ENCODE peak calls at places on chromosomes 11 and 22, in six cellular contexts. Y is HCT116, S is GM12878, R is K562, W is HepG2, E is H1. L is an unnamed sample.

GRCh38 chr22:40257979-40258378 is 80.3 kb downstream of the TNRC6B start:
- DNase-seq in R (no peak), Y (no peak), W (no peak), S (no peak), E (no peak), L (no peak)

GRCh38 chr11:62054484-62055121 is 69.2 kb upstream of the INCENP start:
- DNase-seq in W (peak), Y (peak), S (no peak), R (peak), E (no peak), L (peak)

GRCh38 chr22:38075961-38076360 is 8.0 kb downstream of the SLC16A8 start:
- DNase-seq in S (no peak), W (no peak), E (no peak), Y (no peak), R (no peak), L (no peak)

GRCh38 chr11:94332814-94333213 is 28.4 kb downstream of the IZUMO1R start:
- DNase-seq in E (no peak), R (no peak), W (no peak), Y (no peak), S (no peak), L (no peak)

GRCh38 chr22:28710112-28710888 is 30.7 kb upstream of the TTC28 start:
- DNase-seq in R (no peak), Y (no peak), E (no peak), W (peak), S (no peak), L (no peak)

GRCh38 chr22:27687984-27688545 is 113.5 kb downstream of the MN1 start:
- DNase-seq in Y (no peak), W (peak), R (no peak), S (no peak), E (no peak), L (no peak)

GRCh38 chr11:72244317-72245231 is 598 bp upstream of the PHOX2A start:
- DNase-seq in S (no peak), R (no peak), Y (no peak), W (no peak), E (no peak), L (no peak)

GRCh38 chr11:3044915-3045314 is 12.3 kb downstream of the CARS1 start:
- DNase-seq in E (no peak), S (no peak), Y (no peak), W (no peak), R (no peak), L (no peak)

GRCh38 chr11:92224394-92225205 is at the start of gene FAT3:
- DNase-seq in Y (no peak), S (no peak), E (no peak), W (no peak), R (no peak), L (no peak)

GRCh38 chr11:106468531-106468930 is 391.1 kb downstream of the AASDHPPT start:
- DNase-seq in Y (no peak), R (no peak), W (no peak), S (no peak), E (no peak), L (no peak)

GRCh38 chr22:20035375-20036084 is 14.6 kb downstream of the TANGO2 start:
- DNase-seq in E (no peak), W (no peak), S (no peak), Y (no peak), R (peak), L (no peak)

GRCh38 chr11:13368041-13368446 is 90.5 kb downstream of the BMAL1 start:
- DNase-seq in W (peak), S (no peak), Y (no peak), E (no peak), R (no peak), L (no peak)

GRCh38 chr22:36236338-36237319 is 2.7 kb downstream of the APOL2 start:
- DNase-seq in R (no peak), W (no peak), E (no peak), S (no peak), Y (no peak), L (no peak)

GRCh38 chr22:36237462-36238347 is 1.6 kb downstream of the APOL2 start:
- DNase-seq in Y (no peak), E (no peak), S (no peak), W (no peak), R (no peak), L (no peak)

GRCh38 chr22:36239401-36240171 is at the start of gene APOL2:
- DNase-seq in Y (peak), R (peak), E (peak), W (peak), S (peak), L (peak)

GRCh38 chr22:36239150-36239400 is 252 bp downstream of the APOL2 start:
- DNase-seq in W (no peak), R (no peak), E (no peak), Y (no peak), S (no peak), L (no peak)

DNA sequence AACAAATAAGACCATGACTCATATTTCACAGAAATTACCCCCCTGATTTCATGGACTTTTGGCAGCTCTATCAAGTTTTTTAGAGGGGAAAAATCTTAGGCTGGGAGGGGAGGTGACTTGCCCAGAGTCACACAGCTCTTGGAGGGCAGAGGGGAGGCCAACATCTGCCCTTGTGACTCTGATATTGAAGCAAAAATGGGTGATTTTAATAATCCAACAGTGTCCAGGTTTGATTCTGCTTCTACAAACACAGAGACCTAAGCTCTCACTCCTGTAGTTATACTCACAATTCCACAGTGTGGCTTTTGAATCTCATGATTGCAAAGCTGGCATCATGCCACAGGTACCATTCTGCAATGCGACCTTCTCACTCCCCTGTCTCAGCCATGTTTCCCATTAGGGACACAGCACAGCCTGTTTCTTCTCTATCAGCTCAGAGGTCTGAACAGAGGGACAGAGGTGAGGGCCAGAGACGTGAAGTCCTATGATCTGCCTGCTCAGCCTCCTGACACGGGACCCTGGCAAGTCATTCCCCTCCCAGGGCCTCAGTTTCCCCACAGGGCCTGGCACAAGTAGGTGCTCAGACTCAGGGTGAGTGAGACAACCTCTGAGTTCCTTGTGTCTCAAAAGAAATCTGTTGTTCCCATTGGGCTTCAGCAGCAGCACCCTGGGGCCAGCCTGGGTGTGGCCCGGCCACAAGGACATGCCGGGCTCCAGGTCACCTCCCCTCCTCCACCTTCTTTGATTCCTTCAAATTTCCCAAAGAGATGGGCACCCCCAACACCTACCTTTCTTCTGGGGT is 778 bp downstream of the APOL2 start:
- DNase-seq in R (peak), W (no peak), Y (no peak), E (no peak), S (no peak), L (no peak)
- TF ChIP-seq ZNF274 in R (no peak), W (no peak), Y (no peak), E (no peak), S (no peak), L (no peak)

GRCh38 chr22:21939392-21940319 is 13.0 kb downstream of the PPM1F start:
- DNase-seq in S (no peak), R (no peak), Y (no peak), W (no peak), E (no peak), L (no peak)
- H3K4me3 ChIP-seq in S (no peak), R (no peak), Y (no peak), W (no peak), E (no peak), L (no peak)

DNA sequence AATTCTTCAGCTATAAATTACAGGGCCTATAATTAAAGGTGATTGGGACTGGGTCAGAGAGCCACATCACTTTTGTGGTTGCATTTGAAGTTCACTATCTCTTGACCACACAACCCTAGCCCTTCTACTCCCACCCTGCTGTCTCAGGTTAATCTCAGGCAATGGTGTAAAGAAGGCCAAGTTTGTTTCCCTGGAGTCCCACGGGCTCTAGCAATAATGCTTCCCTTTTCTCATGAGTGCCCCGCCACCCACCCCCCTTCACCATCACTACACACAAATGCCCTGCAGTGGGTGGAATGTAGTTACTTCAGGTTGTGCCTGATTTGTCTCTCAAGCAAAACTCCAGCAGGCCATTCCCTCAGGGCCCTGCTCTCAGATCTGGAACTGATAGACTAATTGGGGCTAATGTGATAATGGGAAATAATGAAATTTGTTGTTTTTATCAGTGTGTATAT is 1.8 kb upstream of the EHF start:
- DNase-seq in Y (no peak), S (no peak), R (peak), E (no peak), W (no peak), L (no peak)
- TF ChIP-seq YY1 in Y (no peak), S (no peak), R (no peak), E (no peak), W (no peak), L (no peak)

GRCh38 chr11:24574461-24574860 is 77.6 kb downstream of the LUZP2 start:
- DNase-seq in W (no peak), S (no peak), Y (no peak), E (no peak), R (no peak), L (no peak)
- TF ChIP-seq ZNF274 in W (no peak), S (no peak), Y (no peak), E (no peak), R (no peak), L (no peak)

GRCh38 chr11:64724863-64725535 is 2.0 kb upstream of the NRXN2 start:
- DNase-seq in R (no peak), W (peak), E (no peak), S (no peak), Y (no peak), L (no peak)

GRCh38 chr11:64722141-64723050 is 601 bp downstream of the NRXN2 start:
- DNase-seq in E (no peak), W (no peak), R (no peak), S (no peak), Y (no peak), L (no peak)

GRCh38 chr11:64725601-64726139 is 2.7 kb upstream of the NRXN2 start:
- DNase-seq in Y (no peak), R (no peak), W (no peak), E (no peak), S (no peak), L (no peak)

GRCh38 chr11:64723117-64723906 is at the start of gene NRXN2:
- DNase-seq in W (peak), E (no peak), R (peak), Y (peak), S (peak), L (peak)

DNA sequence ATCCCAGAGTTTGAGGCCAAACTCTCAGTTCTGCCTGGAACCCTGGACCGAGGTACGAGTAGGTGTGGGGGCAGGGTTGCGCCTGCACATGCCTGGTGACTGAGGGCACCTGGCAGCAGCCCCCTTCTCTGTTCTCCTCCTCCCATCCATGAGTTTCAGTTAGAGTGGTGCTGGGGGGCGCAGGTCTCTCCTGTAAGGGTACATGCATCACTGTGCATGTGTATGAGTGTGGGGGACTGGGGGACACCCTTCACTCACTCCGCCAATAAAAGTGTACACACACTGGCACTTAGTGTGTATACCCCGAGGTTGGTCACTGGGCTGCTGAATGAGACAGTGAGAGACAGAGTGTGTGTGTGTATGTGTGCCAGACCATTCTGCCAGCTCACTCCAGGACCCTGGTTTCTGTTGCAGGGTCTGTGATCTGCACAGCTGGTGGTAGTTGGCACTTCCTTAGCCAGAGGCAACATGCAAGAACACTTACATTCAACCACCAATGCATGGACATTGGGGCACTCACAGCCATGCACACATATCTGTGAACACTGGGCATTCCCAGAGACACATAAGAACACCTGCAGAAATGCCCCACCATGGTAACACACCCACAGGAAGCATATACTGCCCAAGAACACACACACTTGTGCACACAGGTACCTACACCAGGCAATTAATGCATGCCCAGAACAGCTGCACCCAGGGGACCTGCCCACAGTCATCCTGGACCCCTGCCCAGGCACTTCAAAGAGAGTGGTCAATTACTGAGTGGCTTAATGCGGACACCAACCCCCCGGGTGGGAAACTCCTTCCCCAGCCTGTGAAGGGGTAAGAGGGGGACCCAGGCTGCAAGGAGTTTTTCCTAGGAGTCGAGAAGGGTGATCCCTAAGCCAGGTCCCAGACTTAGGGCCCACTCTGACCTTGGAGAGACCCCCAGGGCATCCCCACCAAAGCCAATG is 1.2 kb upstream of the NRXN2 start:
- DNase-seq in S (no peak), E (no peak), Y (no peak), R (no peak), W (no peak), L (no peak)
- H3K4me3 ChIP-seq in S (peak), E (no peak), Y (no peak), R (no peak), W (no peak), L (no peak)

GRCh38 chr11:102662607-102663006 is 37.5 kb upstream of the MMP20 start:
- DNase-seq in Y (no peak), R (no peak), E (no peak), S (no peak), W (no peak), L (no peak)

GRCh38 chr11:102669664-102670063 is 35.9 kb downstream of the MMP27 start:
- DNase-seq in E (no peak), S (no peak), R (no peak), Y (no peak), W (no peak), L (no peak)

GRCh38 chr11:102661040-102661439 is 35.9 kb upstream of the MMP20 start:
- DNase-seq in R (no peak), W (no peak), E (no peak), S (no peak), Y (no peak), L (no peak)

GRCh38 chr11:102664001-102664752 is 39.0 kb upstream of the MMP20 start:
- DNase-seq in Y (peak), W (peak), S (no peak), E (no peak), R (peak), L (no peak)

DNA sequence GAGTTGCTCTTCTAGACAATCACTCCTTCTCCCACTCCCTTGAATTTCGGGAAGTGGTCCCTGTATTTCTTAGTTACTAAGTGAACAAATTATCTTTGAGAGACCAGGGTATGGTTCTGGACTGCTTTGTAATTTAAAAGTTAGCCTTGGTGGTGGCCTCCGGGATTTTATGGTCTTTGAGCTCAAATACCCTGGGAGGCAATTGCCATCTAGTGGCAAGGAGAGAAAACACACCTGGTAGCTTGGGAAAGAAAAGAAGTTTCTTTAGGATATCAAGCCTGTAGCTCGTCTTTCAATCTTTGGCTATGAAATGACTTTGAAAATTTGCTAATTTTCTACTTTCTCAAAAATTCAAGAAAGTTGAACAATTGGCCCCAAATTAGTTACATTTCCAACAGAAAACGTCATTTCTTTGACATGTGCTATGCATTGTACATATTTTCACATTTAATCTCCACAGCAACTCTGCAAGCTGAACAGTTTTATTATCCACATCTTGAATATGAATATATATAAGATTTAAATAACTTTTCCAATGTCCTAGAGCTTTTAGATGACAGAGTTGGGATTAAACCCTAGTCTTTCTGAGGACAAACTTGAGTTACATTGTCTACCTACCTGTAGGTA is 39.1 kb downstream of the MMP27 start:
- DNase-seq in E (no peak), Y (peak), S (no peak), W (peak), R (peak), L (peak)
- TF ChIP-seq YY1 in E (no peak), Y (no peak), S (peak), W (no peak), R (no peak), L (no peak)

GRCh38 chr11:28521075-28521474 is 412.9 kb downstream of the METTL15 start:
- DNase-seq in W (no peak), S (no peak), R (no peak), E (no peak), Y (no peak), L (no peak)

GRCh38 chr11:28518825-28519224 is 410.6 kb downstream of the METTL15 start:
- DNase-seq in S (no peak), R (no peak), E (no peak), Y (no peak), W (no peak), L (no peak)

GRCh38 chr11:28524098-28524497 is 415.9 kb downstream of the METTL15 start:
- DNase-seq in E (no peak), S (no peak), Y (no peak), W (no peak), R (no peak), L (no peak)

GRCh38 chr11:28517621-28518020 is 409.4 kb downstream of the METTL15 start:
- DNase-seq in R (no peak), Y (no peak), E (no peak), S (no peak), W (no peak), L (no peak)

DNA sequence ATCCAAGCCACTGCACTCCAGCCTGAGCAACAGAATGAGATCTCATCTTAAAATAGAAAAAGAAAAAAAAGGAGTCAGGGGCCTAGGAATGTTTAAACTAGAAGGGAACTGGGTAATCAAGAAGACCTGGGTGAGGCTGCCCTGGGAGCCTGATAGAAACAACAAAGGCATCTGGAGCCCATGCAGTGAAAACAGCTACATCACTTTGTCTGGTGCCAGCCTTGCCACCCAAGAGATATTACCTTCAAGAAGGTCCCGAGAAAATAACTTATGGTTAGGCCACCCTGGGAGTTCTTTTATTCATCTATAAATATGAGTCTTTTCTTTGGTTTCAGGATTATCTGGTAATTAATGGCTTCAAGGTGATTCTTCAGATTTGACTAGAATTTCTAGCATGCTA is 412.1 kb downstream of the METTL15 start:
- DNase-seq in E (no peak), W (no peak), R (no peak), Y (no peak), S (no peak), L (no peak)
- TF ChIP-seq ZNF274 in E (no peak), W (no peak), R (no peak), Y (no peak), S (no peak), L (no peak)

DNA sequence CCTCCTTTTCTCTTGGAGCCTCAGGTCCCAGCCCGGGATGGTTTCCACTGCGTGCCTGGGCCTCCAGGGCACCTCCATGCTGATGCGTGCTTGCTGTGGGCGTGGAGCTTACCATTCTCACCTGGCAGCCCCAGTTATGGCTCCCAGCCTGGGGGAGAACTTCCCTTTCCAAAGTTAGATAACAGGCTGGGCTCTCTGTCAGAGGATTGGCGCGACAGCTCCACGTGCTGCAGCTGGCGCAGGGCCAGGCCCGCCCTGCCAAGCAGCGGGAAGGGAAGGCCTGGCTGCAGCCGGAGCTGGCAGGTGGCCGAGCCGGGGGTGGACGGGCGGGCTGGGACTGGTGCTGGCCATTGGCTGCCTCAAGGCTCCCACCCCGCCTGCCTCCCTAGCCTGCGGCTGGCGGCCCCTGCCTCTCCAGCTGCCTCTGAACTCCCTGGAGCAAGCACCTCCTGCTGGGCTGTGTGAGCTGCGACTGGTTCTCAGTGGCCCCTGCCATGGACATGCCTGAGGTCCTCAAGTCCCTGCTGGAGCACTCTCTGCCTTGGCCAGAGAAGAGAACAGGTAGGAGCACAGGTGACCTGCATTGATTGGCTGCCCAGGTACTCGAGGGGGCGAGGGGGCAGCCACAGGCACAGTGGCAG is 14.6 kb upstream of the TEF start:
- DNase-seq in R (peak), E (no peak), W (peak), S (no peak), Y (peak), L (no peak)
- H3K4me3 ChIP-seq in R (peak), E (no peak), W (peak), S (no peak), Y (peak), L (no peak)

GRCh38 chr22:34669001-34669400 is 397.0 kb upstream of the ISX start:
- DNase-seq in R (no peak), E (no peak), S (no peak), W (no peak), Y (no peak), L (no peak)
- TF ChIP-seq YY1 in R (no peak), E (no peak), S (no peak), W (no peak), Y (no peak), L (no peak)

GRCh38 chr11:84780689-84781293 is 846.4 kb downstream of the DLG2 start:
- DNase-seq in Y (peak), E (no peak), W (peak), S (no peak), R (no peak), L (peak)

GRCh38 chr11:84775503-84775902 is 851.6 kb downstream of the DLG2 start:
- DNase-seq in S (no peak), E (no peak), W (no peak), Y (no peak), R (no peak), L (no peak)
- TF ChIP-seq ZNF274 in S (no peak), E (no peak), W (no peak), Y (no peak), R (no peak), L (no peak)

L was measured in NT2/D1.